ENCODE peak calls at places on chromosome 16, in six cellular contexts. T, F, V, M, I and J are unnamed samples.

GRCh38 chr16:24036614-24037013 is 200.8 kb downstream of the PRKCB start:
- DNase-seq in V (peak), T (peak), I (no peak), F (peak), M (no peak), J (peak)

GRCh38 chr16:57045694-57046381 is 46.5 kb upstream of the CPNE2 start:
- DNase-seq in M (no peak), V (peak), T (peak), I (no peak), F (peak), J (peak)

GRCh38 chr16:67936124-67936875 is at the start of gene PSMB10:
- DNase-seq in M (no peak), I (no peak), T (peak), F (no peak), V (peak), J (no peak)

GRCh38 chr16:78364501-78364900 is 265.0 kb downstream of the WWOX start:
- DNase-seq in M (no peak), I (no peak), F (no peak), T (no peak), V (no peak), J (no peak)

GRCh38 chr16:2818278-2818876 is 1.3 kb downstream of the PRSS21 start:
- DNase-seq in I (no peak), F (no peak), M (peak), V (no peak), T (no peak), J (no peak)

GRCh38 chr16:11779074-11779473 is 18.0 kb downstream of the ZC3H7A start:
- DNase-seq in M (no peak), T (no peak), I (no peak), V (no peak), F (no peak), J (no peak)

GRCh38 chr16:50318796-50319578 is 49.8 kb downstream of the BRD7 start:
- DNase-seq in M (no peak), T (no peak), F (no peak), V (no peak), I (no peak), J (no peak)

GRCh38 chr16:73771676-73772075 is 524.9 kb upstream of the PSMD7 start:
- DNase-seq in V (no peak), I (no peak), M (no peak), F (no peak), T (peak), J (peak)

GRCh38 chr16:7124242-7124641 is 208.4 kb upstream of the RBFOX1 start:
- DNase-seq in T (no peak), M (no peak), V (no peak), I (no peak), F (no peak), J (no peak)

GRCh38 chr16:63578791-63579190 is 1542.6 kb upstream of the CDH8 start:
- DNase-seq in F (no peak), M (no peak), I (no peak), V (no peak), T (no peak), J (no peak)

GRCh38 chr16:82641336-82641984 is 14.7 kb downstream of the CDH13 start:
- DNase-seq in I (no peak), F (no peak), V (peak), T (peak), M (no peak), J (peak)

GRCh38 chr16:27222499-27223225 is 19.3 kb downstream of the KDM8 start:
- DNase-seq in F (peak), V (peak), I (no peak), T (peak), M (no peak), J (peak)

GRCh38 chr16:88526906-88527185 is 43.4 kb upstream of the ZC3H18 start:
- DNase-seq in T (no peak), M (no peak), I (no peak), F (no peak), V (no peak), J (no peak)

GRCh38 chr16:3131755-3132377 is 3.0 kb upstream of the ZNF213 start:
- DNase-seq in V (peak), F (no peak), I (no peak), M (no peak), T (no peak), J (peak)

GRCh38 chr16:26802965-26803364 is 263.8 kb upstream of the C16orf82 start:
- DNase-seq in V (no peak), T (no peak), M (no peak), I (no peak), F (no peak), J (no peak)

GRCh38 chr16:55555436-55555835 is 11.0 kb upstream of the CAPNS2 start:
- DNase-seq in M (no peak), V (no peak), F (no peak), I (no peak), T (peak), J (peak)

GRCh38 chr16:72649254-72649944 is 398.5 kb downstream of the ZFHX3 start:
- DNase-seq in M (no peak), V (no peak), I (no peak), F (no peak), T (no peak), J (no peak)

GRCh38 chr16:66752379-66752778 is 970 bp upstream of the DYNC1LI2 start:
- DNase-seq in F (no peak), V (no peak), T (no peak), M (no peak), I (no peak), J (no peak)

GRCh38 chr16:1614226-1615102 is 2.3 kb downstream of the CRAMP1 start:
- DNase-seq in M (no peak), F (peak), I (no peak), T (no peak), V (peak), J (peak)

GRCh38 chr16:11781773-11782172 is 15.3 kb downstream of the ZC3H7A start:
- DNase-seq in M (no peak), T (peak), I (no peak), F (no peak), V (no peak), J (no peak)

GRCh38 chr16:12386076-12386641 is 409.6 kb downstream of the SNX29 start:
- DNase-seq in I (no peak), V (no peak), F (no peak), T (no peak), M (no peak), J (no peak)

GRCh38 chr16:82954224-82954929 is 327.6 kb downstream of the CDH13 start:
- DNase-seq in T (peak), F (peak), V (peak), I (no peak), M (no peak), J (peak)

GRCh38 chr16:10036951-10037350 is 145.3 kb downstream of the GRIN2A start:
- DNase-seq in T (no peak), V (no peak), I (no peak), M (no peak), F (no peak), J (no peak)

GRCh38 chr16:10045291-10045775 is 136.9 kb downstream of the GRIN2A start:
- DNase-seq in M (no peak), V (no peak), F (no peak), I (no peak), T (no peak), J (no peak)

GRCh38 chr16:10037771-10038170 is 144.5 kb downstream of the GRIN2A start:
- DNase-seq in M (no peak), T (peak), I (no peak), F (no peak), V (peak), J (peak)

GRCh38 chr16:10040136-10041080 is 141.8 kb downstream of the GRIN2A start:
- DNase-seq in T (no peak), I (no peak), V (no peak), M (no peak), F (no peak), J (no peak)

GRCh38 chr16:10039220-10040096 is 142.8 kb downstream of the GRIN2A start:
- DNase-seq in V (peak), F (no peak), M (no peak), T (peak), I (no peak), J (no peak)
- TF ChIP-seq CTCF in V (peak), F (no peak), M (no peak), T (no peak), I (no peak), J (no peak)

GRCh38 chr16:75320435-75320834 is 69.0 kb upstream of the BCAR1 start:
- DNase-seq in F (no peak), V (no peak), T (no peak), M (no peak), I (no peak), J (peak)
- TF ChIP-seq CTCF in F (no peak), V (no peak), T (no peak), M (no peak), I (no peak), J (no peak)

GRCh38 chr16:61237804-61238485 is 798.3 kb downstream of the CDH8 start:
- DNase-seq in M (no peak), F (no peak), V (no peak), I (no peak), T (no peak), J (no peak)
- TF ChIP-seq CTCF in M (no peak), F (no peak), V (no peak), I (no peak), T (no peak), J (no peak)

DNA sequence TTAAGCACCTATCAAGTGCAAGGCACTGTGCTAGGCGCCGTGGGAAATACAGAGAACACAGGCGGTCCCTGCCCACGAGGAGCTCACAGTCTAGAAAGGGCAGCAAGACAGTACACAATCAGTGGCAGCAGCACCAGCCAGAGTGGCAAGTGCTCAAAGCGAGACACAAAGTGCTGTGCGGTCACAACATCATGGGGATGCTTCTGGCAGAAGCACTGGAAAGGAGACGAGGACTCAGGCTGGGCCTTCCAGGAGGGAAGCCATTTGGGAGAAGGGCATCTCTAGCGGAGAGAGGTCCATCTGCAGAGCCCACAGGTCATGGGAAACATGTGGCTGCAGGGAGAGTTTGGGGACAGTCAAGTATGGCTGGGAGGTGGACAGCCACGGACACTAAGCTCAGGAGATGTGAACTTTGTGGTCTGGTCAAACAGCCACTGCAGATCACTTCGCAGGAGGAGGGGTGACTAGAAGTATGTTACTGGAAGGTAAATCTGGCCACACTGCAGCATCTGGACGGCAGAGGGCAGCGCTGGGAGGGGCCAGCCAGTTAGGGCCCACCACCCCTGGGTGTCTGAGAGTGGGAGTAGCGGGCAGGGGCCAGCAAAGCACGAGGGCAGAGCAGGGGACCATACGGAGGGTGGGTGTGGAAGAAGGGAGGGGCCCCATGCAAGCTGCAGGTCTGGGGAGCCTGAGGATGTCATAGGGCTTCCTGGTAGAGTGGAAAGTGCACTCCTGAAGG is 71.1 kb downstream of the N4BP1 start:
- DNase-seq in M (peak), F (no peak), V (no peak), I (no peak), T (no peak), J (no peak)
- TF ChIP-seq CTCF in M (peak), F (peak), V (peak), I (no peak), T (peak), J (peak)

DNA sequence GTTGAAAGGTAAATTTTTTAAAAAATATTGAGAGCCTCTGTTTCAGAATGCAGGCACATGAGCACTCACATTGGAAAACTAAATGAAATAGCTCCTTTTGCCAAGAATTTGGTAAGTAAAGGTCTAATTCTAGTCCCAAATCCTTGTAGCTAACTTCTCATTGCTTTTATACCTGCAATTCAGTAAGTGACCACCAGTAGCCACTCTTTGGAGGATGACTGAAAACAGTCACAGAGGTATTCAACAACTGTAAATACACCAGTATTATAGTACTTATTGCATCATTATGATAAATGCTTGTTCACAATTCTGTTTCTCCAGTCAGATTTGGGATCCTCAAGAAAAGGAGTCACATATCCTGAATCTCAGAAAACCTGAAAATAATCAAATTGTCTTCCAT is 562.4 kb upstream of the CDH11 start:
- DNase-seq in T (no peak), M (no peak), V (no peak), F (no peak), I (no peak), J (no peak)
- TF ChIP-seq CTCF in T (peak), M (peak), V (peak), F (no peak), I (peak), J (peak)

DNA sequence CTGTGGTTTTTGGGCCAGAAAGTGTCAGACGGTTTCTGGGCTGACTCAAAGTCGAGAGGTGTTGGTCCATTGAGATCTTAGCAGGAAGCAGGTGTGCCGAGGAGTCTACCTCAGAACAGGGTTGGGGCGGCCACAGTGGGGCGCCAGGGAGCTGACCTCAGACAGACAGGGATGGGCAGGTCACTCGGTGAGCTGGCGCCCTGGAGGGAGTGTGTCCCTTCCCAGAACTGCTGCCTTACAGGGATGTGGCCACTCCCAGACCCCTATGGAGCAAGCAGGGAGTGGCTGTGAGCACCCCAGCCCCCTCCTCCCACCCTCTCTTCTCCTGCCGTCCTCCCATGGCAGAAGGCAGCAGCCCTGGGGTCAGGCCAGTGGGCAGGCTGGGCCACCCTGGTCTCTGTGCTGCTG is 14.0 kb upstream of the DPEP1 start:
- DNase-seq in V (no peak), F (no peak), I (peak), T (no peak), M (no peak), J (no peak)
- TF ChIP-seq CTCF in V (peak), F (peak), I (peak), T (no peak), M (peak), J (peak)

GRCh38 chr16:58125781-58126335 is 3.3 kb downstream of the CFAP20 start:
- DNase-seq in F (no peak), T (no peak), M (no peak), I (no peak), V (no peak), J (no peak)
- TF ChIP-seq CTCF in F (no peak), T (no peak), M (no peak), I (no peak), V (no peak), J (no peak)